ENCODE peak calls at places on chromosomes 2 and 18, in four cellular contexts. O is DMS79; B is H7; N is stimulated activated CD8-positive, alpha-beta memory T cell treated with anti-CD3 and anti-CD28 coated beads, Interleukin-12 subunit alpha, Interleukin-12 subunit beta, amount 100 ng/mL, for 4 hours. V is an unnamed sample.
A peak's percentile ranks its signal among the peaks of the same experiment; 100 is the strongest.

GRCh38 chr18:8341481-8342230 is 267.6 kb upstream of the RAB12 start:
- DNase-seq in B (no peak), O (no peak), N (no peak), V (peak; percentile 47)

GRCh38 chr2:123915380-123915779 is 109.7 kb upstream of the CNTNAP5 start:
- DNase-seq in B (no peak), N (no peak), O (no peak), V (no peak)

GRCh38 chr18:9779630-9780029 is 71.5 kb downstream of the RAB31 start:
- DNase-seq in O (no peak), N (no peak), B (no peak), V (no peak)

GRCh38 chr18:13039806-13040205 is 48.6 kb downstream of the CEP192 start:
- DNase-seq in N (no peak), O (no peak), B (no peak), V (no peak)

GRCh38 chr2:172253190-172254052 is 150.7 kb upstream of the DLX2 start:
- DNase-seq in N (peak; percentile 54), O (no peak), B (no peak), V (peak; percentile 97)

GRCh38 chr2:239495816-239496371 is 95.1 kb upstream of the HDAC4 start:
- DNase-seq in N (no peak), B (no peak), O (no peak), V (no peak)

GRCh38 chr2:237447496-237447895 is 33.5 kb upstream of the COL6A3 start:
- DNase-seq in N (no peak), B (no peak), O (no peak), V (no peak)

GRCh38 chr2:146850746-146851145 is 994.1 kb upstream of the ACVR2A start:
- DNase-seq in O (peak; percentile 91), N (no peak), B (no peak), V (peak; percentile 61)

GRCh38 chr18:63440219-63440618 is 17.9 kb upstream of the VPS4B start:
- DNase-seq in N (no peak), O (no peak), B (no peak), V (no peak)

GRCh38 chr2:47016172-47016913 is 100.7 kb upstream of the MCFD2 start:
- DNase-seq in N (no peak), O (peak; percentile 30), B (peak; percentile 77), V (peak; percentile 83)

GRCh38 chr18:36501100-36501499 is 203.6 kb downstream of the FHOD3 start:
- DNase-seq in N (no peak), B (no peak), O (peak; percentile 6), V (no peak)

GRCh38 chr2:128498086-128498485 is 179.4 kb upstream of the HS6ST1 start:
- DNase-seq in N (no peak), B (no peak), O (no peak), V (no peak)

GRCh38 chr2:54183281-54183680 is 67.9 kb downstream of the ACYP2 start:
- DNase-seq in B (no peak), O (no peak), N (no peak), V (no peak)